ENCODE peak calls at places on chromosomes 6 and 20, in ten cellular contexts. U, X, C, R, Y, D, E, F, B and P are unnamed samples.
A peak's percentile ranks its signal among the peaks of the same experiment; 100 is the strongest.

GRCh38 chr6:83511901-83512681 is at the start of gene PRSS35:
- DNase-seq in C (peak; percentile 38), B (peak; percentile 80), E (peak; percentile 58), U (peak; percentile 44), D (peak; percentile 58), Y (peak; percentile 59), F (peak; percentile 71), R (no peak), X (peak; percentile 38), P (peak; percentile 39)

GRCh38 chr20:50029697-50030428 is 47.1 kb downstream of the SNAI1 start:
- DNase-seq in R (peak; percentile 68), E (peak; percentile 77), X (no peak), B (no peak), D (no peak), U (peak; percentile 83), F (no peak), Y (peak; percentile 97), C (peak; percentile 78), P (peak; percentile 90)

GRCh38 chr6:118708736-118709135 is 57.3 kb upstream of the CEP85L start:
- DNase-seq in D (no peak), E (no peak), X (no peak), U (peak; percentile 79), R (no peak), F (no peak), B (no peak), C (no peak), Y (peak; percentile 66), P (peak; percentile 61)

GRCh38 chr20:1441133-1441532 is 25.5 kb downstream of the NSFL1C start:
- DNase-seq in D (no peak), U (no peak), E (no peak), R (no peak), C (no peak), B (no peak), F (no peak), Y (no peak), X (no peak), P (no peak)

GRCh38 chr6:2353412-2354137 is 108.2 kb upstream of the GMDS start:
- DNase-seq in E (no peak), C (peak; percentile 75), F (no peak), R (peak; percentile 12), Y (peak; percentile 89), X (peak; percentile 73), U (peak; percentile 90), D (no peak), B (no peak), P (peak; percentile 67)

GRCh38 chr20:45968801-45969711 is 2.9 kb downstream of the ZNF335 start:
- DNase-seq in E (peak; percentile 63), Y (no peak), R (no peak), U (no peak), B (peak; percentile 67), F (peak; percentile 42), C (no peak), X (no peak), D (peak; percentile 45), P (peak; percentile 44)

GRCh38 chr6:168916576-168917207 is 337.0 kb downstream of the THBS2 start:
- DNase-seq in F (no peak), C (peak; percentile 29), Y (peak; percentile 59), B (no peak), D (no peak), R (no peak), E (peak; percentile 72), X (no peak), U (no peak), P (peak; percentile 47)

GRCh38 chr20:64247312-64247627 is 8.3 kb upstream of the PCMTD2 start:
- DNase-seq in F (no peak), E (no peak), R (no peak), C (no peak), D (no peak), X (no peak), B (no peak), U (no peak), Y (no peak), P (no peak)

GRCh38 chr20:63342561-63343459 is 18.3 kb downstream of the CHRNA4 start:
- DNase-seq in F (no peak), B (no peak), U (peak; percentile 4), Y (no peak), R (no peak), E (no peak), D (no peak), C (no peak), X (no peak), P (no peak)

GRCh38 chr20:61173966-61174725 is 77.9 kb upstream of the CDH4 start:
- DNase-seq in F (no peak), D (no peak), R (no peak), C (no peak), B (no peak), E (no peak), Y (no peak), U (no peak), X (no peak), P (peak; percentile 37)

GRCh38 chr6:21597706-21598273 is 4.2 kb downstream of the SOX4 start:
- DNase-seq in U (peak; percentile 32), C (no peak), E (no peak), R (no peak), Y (peak; percentile 55), D (no peak), X (peak; percentile 42), F (no peak), B (no peak), P (peak; percentile 10)

GRCh38 chr6:21595951-21596378 is 2.4 kb downstream of the SOX4 start:
- DNase-seq in C (no peak), F (peak; percentile 58), E (no peak), X (no peak), R (no peak), U (no peak), Y (no peak), D (no peak), B (no peak), P (no peak)

GRCh38 chr6:21598662-21599061 is 5.1 kb downstream of the SOX4 start:
- DNase-seq in E (no peak), U (peak; percentile 19), D (no peak), Y (peak; percentile 34), R (no peak), C (no peak), B (no peak), X (no peak), F (no peak), P (peak; percentile 5)

GRCh38 chr6:21596379-21597242 is 3.1 kb downstream of the SOX4 start:
- DNase-seq in U (peak; percentile 66), Y (peak; percentile 61), C (peak; percentile 40), B (peak; percentile 76), D (peak; percentile 59), R (no peak), E (peak; percentile 68), X (peak; percentile 77), F (peak; percentile 66), P (peak; percentile 18)

GRCh38 chr6:21597243-21597682 is 3.7 kb downstream of the SOX4 start:
- DNase-seq in Y (no peak), C (no peak), B (no peak), R (no peak), F (no peak), X (no peak), D (no peak), U (no peak), E (no peak), P (no peak)
- TF ChIP-seq CTCF in Y (no peak), C (no peak), B (no peak), R (no peak), F (no peak), X (no peak), D (no peak), U (peak; percentile 6), E (no peak), P (no peak)

GRCh38 chr20:57071283-57071701 is 195.1 kb downstream of the BMP7 start:
- DNase-seq in X (no peak), E (no peak), U (peak; percentile 56), B (peak; percentile 10), C (no peak), F (no peak), D (no peak), Y (no peak), R (no peak), P (no peak)
- H3K4me3 ChIP-seq in X (no peak overlapping the region), E (no peak overlapping the region), U (peak overlapping the region; percentile 59), B (no peak overlapping the region), C (no peak overlapping the region), F (no peak overlapping the region), D (no peak overlapping the region), Y (no peak overlapping the region), R (no peak overlapping the region), P (no peak overlapping the region)

DNA sequence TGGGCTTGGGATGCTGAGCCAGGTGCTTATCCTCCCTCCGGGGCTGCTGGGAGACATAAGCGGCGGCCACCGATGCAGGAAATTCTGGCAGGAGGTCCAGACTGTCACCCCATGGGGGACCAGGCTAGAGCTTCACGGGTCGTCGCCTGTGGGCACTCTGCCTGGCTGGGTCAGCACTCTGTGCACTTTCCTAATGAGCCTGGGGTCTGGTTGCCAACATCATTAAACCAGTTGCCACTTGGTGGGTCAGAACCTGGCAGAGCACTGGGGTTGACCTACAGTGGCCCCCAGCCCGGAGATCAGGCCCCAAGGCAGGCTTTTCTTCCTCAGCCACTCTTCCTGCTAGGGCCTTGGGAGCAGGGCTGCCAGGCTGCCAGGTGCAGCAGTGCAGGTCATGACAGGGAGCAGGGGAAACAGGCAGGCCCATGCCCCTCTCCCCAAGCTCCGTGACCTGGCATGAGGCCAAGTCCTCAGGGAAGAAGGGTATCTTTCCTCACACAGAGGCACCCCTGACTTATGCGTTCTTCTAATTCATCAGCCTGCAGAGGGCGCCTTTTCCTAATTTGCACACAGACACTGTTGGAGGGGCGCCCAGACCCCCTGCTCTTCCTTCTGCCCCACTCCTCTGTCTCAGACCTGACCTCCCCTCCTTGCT is 154.5 kb upstream of the MLN start:
- DNase-seq in U (peak; percentile 4), R (no peak), X (no peak), Y (no peak), B (peak; percentile 53), E (no peak), C (no peak), F (no peak), D (no peak), P (no peak)
- TF ChIP-seq CTCF in U (peak; percentile 57), R (no peak), X (no peak), Y (no peak), B (peak; percentile 23), E (no peak), C (no peak), F (no peak), D (no peak), P (no peak)

GRCh38 chr6:135604035-135604865 is 106.7 kb upstream of the AHI1 start:
- DNase-seq in F (no peak), C (no peak), D (no peak), R (no peak), B (no peak), E (no peak), U (no peak), Y (no peak), X (no peak), P (no peak)

GRCh38 chr6:135600086-135600702 is 102.7 kb upstream of the AHI1 start:
- DNase-seq in C (no peak), B (no peak), F (no peak), E (no peak), Y (no peak), U (no peak), X (no peak), R (no peak), D (no peak), P (no peak)

GRCh38 chr6:135601857-135602256 is 104.3 kb upstream of the AHI1 start:
- DNase-seq in Y (no peak), X (no peak), U (no peak), B (no peak), C (no peak), D (no peak), E (no peak), F (no peak), R (no peak), P (no peak)

GRCh38 chr6:135603249-135603648 is 105.7 kb upstream of the AHI1 start:
- DNase-seq in Y (no peak), D (no peak), F (no peak), E (no peak), R (no peak), X (no peak), U (no peak), B (no peak), C (no peak), P (no peak)

GRCh38 chr6:135600931-135601330 is 103.4 kb upstream of the AHI1 start:
- DNase-seq in E (no peak), F (no peak), C (no peak), U (no peak), Y (no peak), R (no peak), D (no peak), B (no peak), X (no peak), P (no peak)
- H3K4me3 ChIP-seq in E (no peak overlapping the region), F (no peak overlapping the region), C (no peak overlapping the region), U (no peak overlapping the region), Y (no peak overlapping the region), R (no peak overlapping the region), D (no peak overlapping the region), B (no peak overlapping the region), X (no peak overlapping the region), P (no peak overlapping the region)